ENCODE peak calls at places on chromosomes 16 and 17, in seven cellular contexts. Z is H54; M is kidney epithelial cell; R is tibial artery; V is stimulated activated CD4-positive, alpha-beta T cell treated with anti-CD3 and anti-CD28 coated beads, Interleukin-4, amount 100 ng/mL, for 4 hours; G is left cardiac atrium; O is GM19239. W is an unnamed sample.

GRCh38 chr17:72120878-72121163 is at the start of gene SOX9:
- DNase-seq in Z (peak; percentile 100), M (peak; percentile 81), R (peak; percentile 90), V (no peak), G (peak; percentile 84), O (peak; percentile 84), W (peak; percentile 77)

GRCh38 chr16:31131416-31131815 is 4.1 kb downstream of the PRSS8 start:
- DNase-seq in Z (no peak), M (no peak), R (no peak), V (no peak), G (no peak), O (no peak), W (no peak)

GRCh38 chr17:75913537-75914210 is 9.0 kb upstream of the MRPL38 start:
- DNase-seq in Z (no peak), M (no peak), R (no peak), V (no peak), G (no peak), O (no peak), W (peak; percentile 40)

GRCh38 chr17:47961406-47961805 is 3.7 kb upstream of the PRR15L start:
- DNase-seq in Z (no peak), M (no peak), R (no peak), V (no peak), G (no peak), O (no peak), W (no peak)

GRCh38 chr17:70110443-70110880 is 35.4 kb downstream of the KCNJ16 start:
- DNase-seq in Z (no peak), M (peak; percentile 53), R (no peak), V (no peak), G (peak; percentile 37), O (no peak), W (no peak)

GRCh38 chr17:42039794-42040763 is 10.3 kb downstream of the C17orf113 start:
- DNase-seq in Z (no peak), M (no peak), R (no peak), V (no peak), G (no peak), O (no peak), W (no peak)

GRCh38 chr17:50261051-50261915 is 13.0 kb upstream of the TMEM92 start:
- DNase-seq in Z (no peak), M (no peak), R (peak; percentile 59), V (no peak), G (no peak), O (no peak), W (peak; percentile 19)

GRCh38 chr17:6070895-6071511 is 824 bp downstream of the WSCD1 start:
- DNase-seq in Z (no peak), M (no peak), R (no peak), V (no peak), G (no peak), O (no peak), W (no peak)

GRCh38 chr17:74671031-74671771 is 41.5 kb downstream of the CD300LF start:
- DNase-seq in Z (no peak), M (peak; percentile 1), R (peak; percentile 75), V (peak; percentile 53), G (peak; percentile 89), O (peak; percentile 19), W (peak; percentile 91)

GRCh38 chr17:29143894-29144293 is 36.3 kb downstream of the MYO18A start:
- DNase-seq in Z (no peak), M (no peak), R (no peak), V (no peak), G (no peak), O (no peak), W (no peak)

GRCh38 chr16:64648282-64648681 is 473.6 kb downstream of the CDH11 start:
- DNase-seq in Z (no peak), M (no peak), R (peak; percentile 56), V (no peak), G (no peak), O (no peak), W (no peak)

GRCh38 chr17:4870850-4871249 is 28.5 kb upstream of the C17orf107 start:
- DNase-seq in Z (no peak), M (no peak), R (no peak), V (no peak), G (no peak), O (no peak), W (no peak)

GRCh38 chr17:66900126-66901010 is 64.1 kb upstream of the CACNG4 start:
- DNase-seq in Z (no peak), M (no peak), R (no peak), V (no peak), G (no peak), O (no peak), W (no peak)

GRCh38 chr16:27430923-27431484 is 29.0 kb downstream of the IL21R start:
- DNase-seq in Z (no peak), M (no peak), R (no peak), V (peak; percentile 14), G (no peak), O (no peak), W (peak; percentile 42)

GRCh38 chr17:82324566-82325285 is 7.3 kb upstream of the CD7 start:
- DNase-seq in Z (no peak), M (no peak), R (no peak), V (peak; percentile 63), G (peak; percentile 14), O (no peak), W (no peak)

GRCh38 chr17:74757931-74758845 is 9.8 kb downstream of the NHERF1 start:
- DNase-seq in Z (no peak), M (no peak), R (no peak), V (no peak), G (peak; percentile 57), O (no peak), W (no peak)

GRCh38 chr16:24731722-24732419 is 2.4 kb downstream of the TNRC6A start:
- DNase-seq in Z (no peak), M (no peak), R (no peak), V (no peak), G (peak; percentile 59), O (no peak), W (no peak)

GRCh38 chr17:6654816-6655731 is 3.5 kb downstream of the C17orf100 start:
- DNase-seq in Z (no peak), M (no peak), R (no peak), V (no peak), G (no peak), O (no peak), W (no peak)

GRCh38 chr17:73553311-73553710 is 90.9 kb downstream of the SDK2 start:
- DNase-seq in Z (no peak), M (no peak), R (no peak), V (no peak), G (no peak), O (no peak), W (no peak)

GRCh38 chr17:16352838-16353701 is at the start of gene CENPV:
- DNase-seq in Z (peak; percentile 40), M (no peak), R (peak; percentile 64), V (peak; percentile 73), G (peak; percentile 47), O (peak; percentile 79), W (peak; percentile 50)

GRCh38 chr17:57327176-57327970 is 71.0 kb downstream of the MSI2 start:
- DNase-seq in Z (no peak), M (no peak), R (no peak), V (no peak), G (no peak), O (no peak), W (no peak)

GRCh38 chr16:330746-331145 is 21.8 kb downstream of the AXIN1 start:
- DNase-seq in Z (no peak), M (no peak), R (no peak), V (no peak), G (no peak), O (no peak), W (no peak)

GRCh38 chr17:80790021-80790765 is 201.4 kb upstream of the CHMP6 start:
- DNase-seq in Z (no peak), M (no peak), R (no peak), V (peak; percentile 9), G (no peak), O (peak; percentile 57), W (peak; percentile 38)

GRCh38 chr17:8300629-8301242 is 5.5 kb upstream of the SLC25A35 start:
- DNase-seq in Z (peak; percentile 77), M (no peak), R (no peak), V (peak; percentile 62), G (peak; percentile 67), O (peak; percentile 77), W (peak; percentile 68)

GRCh38 chr16:86306811-86307517 is 203.4 kb upstream of the FOXF1 start:
- DNase-seq in Z (no peak), M (no peak), R (no peak), V (no peak), G (no peak), O (no peak), W (no peak)

GRCh38 chr16:87657621-87658192 is 55.4 kb downstream of the JPH3 start:
- DNase-seq in Z (peak; percentile 81), M (no peak), R (no peak), V (no peak), G (no peak), O (no peak), W (no peak)

GRCh38 chr16:27475561-27475960 is 73.6 kb downstream of the IL21R start:
- DNase-seq in Z (peak; percentile 86), M (peak; percentile 82), R (no peak), V (no peak), G (no peak), O (no peak), W (peak; percentile 54)

GRCh38 chr16:535446-536405 is 8.2 kb downstream of the CAPN15 start:
- DNase-seq in Z (peak; percentile 99), M (no peak), R (no peak), V (no peak), G (peak; percentile 64), O (no peak), W (no peak)

GRCh38 chr17:16976686-16977550 is 5.0 kb upstream of the TNFRSF13B start:
- DNase-seq in Z (no peak), M (no peak), R (no peak), V (no peak), G (no peak), O (no peak), W (no peak)

GRCh38 chr16:66524601-66525164 is 25.2 kb downstream of the TK2 start:
- DNase-seq in Z (no peak), M (no peak), R (no peak), V (no peak), G (no peak), O (no peak), W (peak; percentile 72)

GRCh38 chr17:37280841-37281240 is 94.9 kb upstream of the C17orf78 start:
- DNase-seq in Z (no peak), M (no peak), R (no peak), V (no peak), G (no peak), O (no peak), W (no peak)

GRCh38 chr16:8590811-8591210 is 500 bp upstream of the TMEM114 start:
- DNase-seq in Z (no peak), M (no peak), R (no peak), V (no peak), G (no peak), O (no peak), W (no peak)

GRCh38 chr16:2821483-2822157 is 4.6 kb downstream of the PRSS21 start:
- DNase-seq in Z (no peak), M (no peak), R (peak; percentile 32), V (no peak), G (no peak), O (no peak), W (peak; percentile 23)

GRCh38 chr17:36850794-36851193 is 86.5 kb upstream of the LHX1 start:
- DNase-seq in Z (peak; percentile 81), M (peak; percentile 49), R (no peak), V (no peak), G (no peak), O (no peak), W (no peak)

GRCh38 chr17:18248300-18248731 is 10.2 kb downstream of the FLII start:
- DNase-seq in Z (peak; percentile 99), M (no peak), R (peak; percentile 79), V (peak; percentile 58), G (peak; percentile 71), O (peak; percentile 99), W (no peak)